ENCODE peak calls at places on chromosomes 16 and 17, in five cellular contexts. L is T-helper 17 cell; C is hypothalamus; N is AG09309; Q is CD4-positive, alpha-beta memory T cell. K is an unnamed sample.

GRCh38 chr17:77476920-77477805 is 336.4 kb downstream of the SEC14L1 start:
- DNase-seq in L (no peak), C (no peak), Q (no peak), N (peak; percentile 96), K (no peak)

GRCh38 chr16:56262148-56262878 is 71.0 kb downstream of the GNAO1 start:
- DNase-seq in C (no peak), N (no peak), Q (peak; percentile 84), L (peak; percentile 52), K (peak; percentile 73)

GRCh38 chr17:69870751-69871199 is 204.2 kb upstream of the KCNJ16 start:
- DNase-seq in L (no peak), C (no peak), Q (no peak), N (peak; percentile 56), K (no peak)

GRCh38 chr17:44995602-44996001 is 27.5 kb upstream of the C1QL1 start:
- DNase-seq in C (no peak), L (no peak), N (no peak), Q (no peak), K (no peak)

GRCh38 chr17:27155866-27156265 is 138.0 kb upstream of the WSB1 start:
- DNase-seq in C (no peak), L (no peak), Q (no peak), N (no peak), K (no peak)

GRCh38 chr16:21260870-21261791 is 17.0 kb downstream of the CRYM start:
- DNase-seq in L (no peak), Q (no peak), N (peak; percentile 16), C (no peak), K (no peak)

GRCh38 chr16:75491876-75492275 is 3.4 kb downstream of the CHST6 start:
- DNase-seq in L (no peak), N (no peak), Q (no peak), C (peak; percentile 65), K (no peak)

GRCh38 chr17:51580869-51581268 is 320.5 kb downstream of the UTP18 start:
- DNase-seq in L (no peak), Q (no peak), N (no peak), C (no peak), K (no peak)

GRCh38 chr16:1972490-1972877 is 631 bp downstream of the TBL3 start:
- DNase-seq in N (no peak), Q (no peak), L (no peak), C (no peak), K (no peak)

GRCh38 chr17:78568494-78569115 is 8.6 kb downstream of the DNAH17 start:
- DNase-seq in Q (no peak), N (no peak), C (no peak), L (no peak), K (no peak)

GRCh38 chr17:78315355-78316114 is 44.3 kb downstream of the SOCS3 start:
- DNase-seq in C (no peak), Q (no peak), L (no peak), N (peak; percentile 71), K (peak; percentile 18)

GRCh38 chr16:81530814-81531213 is 86.2 kb downstream of the CMIP start:
- DNase-seq in C (no peak), Q (no peak), N (no peak), L (no peak), K (no peak)

GRCh38 chr16:24976971-24977672 is 38.0 kb downstream of the ARHGAP17 start:
- DNase-seq in Q (no peak), N (no peak), C (no peak), L (no peak), K (no peak)

K was measured in Jurkat, Clone E6-1.